ENCODE peak calls at places on chromosomes 12 and 14, in four cellular contexts. K is DND-41, B is hepatocyte, D is ovary. J is an unnamed sample. For H3K4me1 and H3K27me3, the result is how much of the 10 kb centered on the place peaks cover.

GRCh38 chr14:31858868-31859267 is 218.2 kb upstream of the ARHGAP5 start:
- DNase-seq in K (no peak), D (no peak), B (no peak), J (no peak)

GRCh38 chr14:67524152-67524963 is 8.7 kb upstream of the PLEKHH1 start:
- DNase-seq in B (no peak), K (no peak), D (no peak), J (no peak)

GRCh38 chr12:120798696-120799095 is 73.1 kb downstream of the ACADS start:
- DNase-seq in D (no peak), B (no peak), K (peak), J (no peak)

GRCh38 chr12:110498984-110499706 is 2.8 kb downstream of the VPS29 start:
- DNase-seq in D (no peak), B (no peak), K (no peak), J (no peak)

GRCh38 chr14:92122351-92122677 is 545 bp downstream of the CPSF2 start:
- DNase-seq in K (no peak), D (no peak), B (no peak), J (peak)

GRCh38 chr12:32240210-32240609 is 133.6 kb downstream of the BICD1 start:
- DNase-seq in B (no peak), D (no peak), K (no peak), J (no peak)

GRCh38 chr12:71671311-71671710 is 7.2 kb downstream of the THAP2 start:
- DNase-seq in B (no peak), K (no peak), D (no peak), J (no peak)

GRCh38 chr14:33393155-33393894 is 454.6 kb downstream of the NPAS3 start:
- DNase-seq in B (no peak), K (no peak), D (no peak), J (no peak)

GRCh38 chr12:80780746-80781145 is 64.0 kb downstream of the MYF5 start:
- DNase-seq in D (no peak), B (no peak), K (no peak), J (no peak)
- H3K27ac ChIP-seq in D (no peak), B (no peak), K (no peak), J (no peak)

DNA sequence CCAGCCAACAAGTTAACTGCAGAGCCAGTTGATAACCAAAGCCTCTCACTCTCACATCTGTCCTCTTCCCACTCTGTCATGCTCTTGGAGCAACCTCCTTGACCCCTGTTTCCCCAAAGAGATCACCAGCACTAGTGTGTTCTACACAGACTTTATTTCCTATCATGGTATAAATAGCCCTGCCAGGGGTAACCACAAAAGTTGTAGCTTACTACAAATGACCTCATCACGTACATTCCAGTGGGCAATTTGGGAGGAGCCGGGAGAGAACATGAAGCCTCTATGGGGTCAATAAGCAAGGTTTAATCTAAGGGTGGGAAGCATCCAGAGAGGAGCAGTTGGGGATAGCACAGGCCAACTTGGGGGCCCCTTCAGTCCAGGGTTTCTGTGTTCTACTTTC is 186.5 kb downstream of the KCNA5 start:
- DNase-seq in B (no peak), D (no peak), K (no peak), J (no peak)
- H3K4me1 ChIP-seq in B (under half), D (under half), K (under half), J (under half)

GRCh38 chr14:98928418-98928817 is 343.6 kb downstream of the BCL11B start:
- DNase-seq in B (no peak), K (no peak), D (no peak), J (no peak)
- H3K27me3 ChIP-seq in B (under half), K (under half), D (under half), J (under half)

GRCh38 chr12:128266086-128266485 is 884 bp upstream of the TMEM132C start:
- DNase-seq in D (no peak), B (no peak), K (no peak), J (no peak)

GRCh38 chr12:128259556-128260070 is 7.4 kb upstream of the TMEM132C start:
- DNase-seq in K (peak), B (peak), D (peak), J (no peak)

GRCh38 chr12:128265566-128265965 is 1.4 kb upstream of the TMEM132C start:
- DNase-seq in D (peak), B (no peak), K (no peak), J (no peak)

GRCh38 chr12:128258866-128259555 is 8.0 kb upstream of the TMEM132C start:
- DNase-seq in B (peak), D (no peak), K (no peak), J (no peak)

DNA sequence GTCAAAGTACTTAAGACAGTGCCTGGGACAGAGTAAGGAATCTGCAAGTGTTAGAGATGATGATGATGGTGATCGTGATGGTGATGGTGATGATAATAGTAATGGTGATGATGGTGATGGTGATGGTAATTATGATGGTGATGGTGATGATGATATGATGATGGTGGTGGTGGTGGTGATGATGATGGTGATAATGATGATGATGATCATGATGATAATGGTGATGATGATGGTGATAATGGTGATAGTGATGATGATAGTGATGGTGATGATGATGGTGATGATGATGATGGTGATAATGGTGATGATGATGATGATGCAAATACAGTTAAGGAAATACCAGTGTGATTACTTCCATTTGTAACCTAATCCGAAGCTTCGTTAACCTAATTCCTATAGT is 5.2 kb upstream of the TMEM132C start:
- DNase-seq in B (no peak), D (no peak), K (no peak), J (no peak)
- H3K27ac ChIP-seq in B (no peak), D (no peak), K (no peak), J (no peak)

GRCh38 chr14:77883479-77884238 is 83.8 kb downstream of the ADCK1 start:
- DNase-seq in K (peak), D (no peak), B (no peak), J (no peak)

GRCh38 chr14:77880056-77880455 is 80.1 kb downstream of the ADCK1 start:
- DNase-seq in K (no peak), B (no peak), D (no peak), J (no peak)

GRCh38 chr14:77885363-77885762 is 85.5 kb downstream of the ADCK1 start:
- DNase-seq in D (no peak), B (no peak), K (no peak), J (no peak)

GRCh38 chr14:77882098-77882497 is 82.2 kb downstream of the ADCK1 start:
- DNase-seq in B (peak), K (peak), D (no peak), J (no peak)

GRCh38 chr14:77882631-77883030 is 82.7 kb downstream of the ADCK1 start:
- DNase-seq in D (no peak), B (peak), K (peak), J (no peak)
- H3K4me1 ChIP-seq in D (under half), B (under half), K (under half), J (under half)

GRCh38 chr14:24349742-24350141 is 10.0 kb upstream of the RIPK3 start:
- DNase-seq in D (no peak), K (no peak), B (no peak), J (no peak)
- H3K27me3 ChIP-seq in D (under half), K (under half), B (under half), J (under half)

J was measured in CD4-positive, CD25-positive, alpha-beta regulatory T cell.